ENCODE peak calls at places on chromosomes 5 and 9, in seven cellular contexts. D is fibroblast of mammary gland, S is GM06990, T is Peyer's patch, I is ascending aorta, A is K562, X is heart left ventricle. G is an unnamed sample.

GRCh38 chr5:132065351-132065937 is 5.0 kb downstream of the IL3 start:
- DNase-seq in T (peak; percentile 78), X (no peak), S (peak; percentile 27), D (peak; percentile 69), A (peak; percentile 81), I (no peak), G (peak; percentile 36)

GRCh38 chr5:1119312-1119831 is 7.5 kb upstream of the SLC12A7 start:
- DNase-seq in D (no peak), X (no peak), A (no peak), S (no peak), T (peak; percentile 82), I (no peak), G (no peak)

GRCh38 chr5:179233909-179234562 is 111.2 kb downstream of the ADAMTS2 start:
- DNase-seq in T (peak; percentile 21), D (no peak), I (no peak), X (no peak), A (no peak), S (no peak), G (no peak)

GRCh38 chr5:16593013-16593412 is 23.8 kb downstream of the RETREG1 start:
- DNase-seq in A (no peak), I (no peak), X (no peak), S (no peak), D (peak; percentile 78), T (no peak), G (no peak)

GRCh38 chr5:31823477-31823876 is 184.5 kb downstream of the PDZD2 start:
- DNase-seq in T (no peak), X (no peak), D (no peak), A (no peak), S (no peak), I (no peak), G (peak; percentile 77)

GRCh38 chr5:16737173-16737572 is 120.4 kb upstream of the RETREG1 start:
- DNase-seq in S (no peak), T (no peak), A (no peak), X (no peak), D (no peak), I (no peak), G (no peak)

GRCh38 chr5:169149317-169149716 is 151.6 kb downstream of the SLIT3 start:
- DNase-seq in A (no peak), S (no peak), T (no peak), X (no peak), D (no peak), I (no peak), G (peak; percentile 11)

GRCh38 chr9:79699479-79699878 is 127.7 kb downstream of the TLE4 start:
- DNase-seq in T (no peak), A (no peak), D (no peak), I (no peak), S (no peak), X (no peak), G (no peak)

GRCh38 chr5:179800696-179801201 is 5.9 kb downstream of the MGAT4B start:
- DNase-seq in S (no peak), X (peak; percentile 34), T (no peak), D (no peak), I (no peak), A (peak; percentile 48), G (no peak)

GRCh38 chr5:82259172-82259800 is 18.9 kb downstream of the RPS23 start:
- DNase-seq in D (peak; percentile 53), X (no peak), A (no peak), S (no peak), I (no peak), T (no peak), G (no peak)

GRCh38 chr9:1454211-1454979 is 404.2 kb downstream of the DMRT2 start:
- DNase-seq in I (no peak), D (no peak), X (no peak), A (no peak), S (no peak), T (no peak), G (no peak)

GRCh38 chr9:17906841-17907779 is 328.2 kb downstream of the SH3GL2 start:
- DNase-seq in A (no peak), I (no peak), S (peak; percentile 6), T (no peak), X (peak; percentile 50), D (no peak), G (no peak)

GRCh38 chr9:113651896-113652295 is 188.4 kb downstream of the RGS3 start:
- DNase-seq in D (no peak), T (peak; percentile 19), S (no peak), I (no peak), A (no peak), X (no peak), G (no peak)

GRCh38 chr9:93031629-93032431 is 26.7 kb upstream of the SUSD3 start:
- DNase-seq in S (no peak), T (no peak), A (no peak), X (no peak), D (peak; percentile 38), I (no peak), G (no peak)

GRCh38 chr9:14096182-14096922 is 217.6 kb downstream of the NFIB start:
- DNase-seq in X (no peak), I (no peak), A (no peak), S (no peak), T (no peak), D (peak; percentile 62), G (no peak)

GRCh38 chr5:78570646-78571045 is 77.9 kb downstream of the LHFPL2 start:
- DNase-seq in A (no peak), X (no peak), S (no peak), T (no peak), I (no peak), D (no peak), G (no peak)

GRCh38 chr5:45385321-45386058 is 310.7 kb downstream of the HCN1 start:
- DNase-seq in D (peak; percentile 80), X (no peak), T (no peak), S (no peak), I (no peak), A (no peak), G (no peak)

GRCh38 chr9:89863837-89864236 is 259.0 kb downstream of the GADD45G start:
- DNase-seq in T (no peak), I (no peak), X (no peak), S (no peak), A (no peak), D (no peak), G (no peak)

GRCh38 chr9:128057724-128058409 is 9.3 kb downstream of the NAIF1 start:
- DNase-seq in D (no peak), S (no peak), I (no peak), X (no peak), A (no peak), T (no peak), G (no peak)

GRCh38 chr9:128054090-128054489 is 13.0 kb downstream of the NAIF1 start:
- DNase-seq in A (no peak), D (no peak), X (no peak), I (no peak), T (no peak), S (no peak), G (no peak)

GRCh38 chr9:128055222-128056040 is 11.7 kb downstream of the NAIF1 start:
- DNase-seq in D (no peak), I (no peak), X (no peak), S (no peak), T (no peak), A (no peak), G (no peak)

GRCh38 chr9:128056887-128057723 is 10.0 kb downstream of the NAIF1 start:
- DNase-seq in I (no peak), A (no peak), X (no peak), S (no peak), T (peak; percentile 74), D (no peak), G (no peak)

DNA sequence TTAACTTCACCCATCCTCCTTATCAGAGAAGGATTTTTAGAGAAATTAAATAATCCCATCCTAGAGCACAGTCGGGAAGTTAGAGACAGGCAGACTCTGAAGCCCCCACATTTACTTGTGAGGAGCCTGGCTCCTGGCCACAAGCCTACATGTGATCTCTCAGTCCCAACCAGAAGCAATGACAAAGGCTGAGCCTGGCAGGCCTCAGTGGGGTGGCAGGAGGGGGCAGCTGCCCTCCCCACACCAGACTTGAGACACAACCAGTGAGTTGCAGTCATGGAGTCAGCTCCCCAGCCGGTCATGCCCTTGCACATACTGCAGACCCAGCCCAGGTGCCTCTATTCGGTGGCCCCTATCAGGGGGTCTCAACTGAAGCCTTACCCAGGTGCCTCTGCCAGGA is 11.0 kb downstream of the NAIF1 start:
- DNase-seq in D (no peak), T (no peak), A (no peak), I (no peak), X (no peak), S (no peak), G (no peak)
- H3K4me3 ChIP-seq in D (no peak overlapping the region), T (no peak overlapping the region), A (no peak overlapping the region), I (no peak overlapping the region), X (no peak overlapping the region), S (no peak overlapping the region), G (no peak overlapping the region)

DNA sequence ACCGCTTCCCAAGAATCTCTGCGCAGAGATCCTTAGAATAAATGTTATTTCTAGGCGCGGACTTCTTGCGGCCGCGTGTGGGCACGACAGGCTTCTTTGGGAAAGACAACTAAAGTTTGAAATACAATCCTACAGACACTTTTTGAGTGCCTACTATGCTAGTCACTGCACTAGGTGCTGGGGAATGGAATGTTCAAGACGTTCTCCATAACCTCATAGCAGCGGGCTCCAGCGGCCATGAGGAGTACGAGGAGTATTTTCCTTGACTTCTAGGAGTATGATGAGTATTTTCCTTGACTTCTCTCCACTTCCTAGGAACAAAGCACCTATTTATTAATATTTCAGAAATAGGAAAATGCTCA is 636 bp upstream of the PWWP2A start:
- DNase-seq in X (no peak), A (no peak), D (no peak), T (no peak), S (no peak), I (no peak), G (no peak)
- H3K4me3 ChIP-seq in X (no peak overlapping the region), A (peak overlapping the region; percentile 16), D (no peak overlapping the region), T (peak overlapping the region; percentile 29), S (peak overlapping the region; percentile 62), I (no peak overlapping the region), G (no peak overlapping the region)

DNA sequence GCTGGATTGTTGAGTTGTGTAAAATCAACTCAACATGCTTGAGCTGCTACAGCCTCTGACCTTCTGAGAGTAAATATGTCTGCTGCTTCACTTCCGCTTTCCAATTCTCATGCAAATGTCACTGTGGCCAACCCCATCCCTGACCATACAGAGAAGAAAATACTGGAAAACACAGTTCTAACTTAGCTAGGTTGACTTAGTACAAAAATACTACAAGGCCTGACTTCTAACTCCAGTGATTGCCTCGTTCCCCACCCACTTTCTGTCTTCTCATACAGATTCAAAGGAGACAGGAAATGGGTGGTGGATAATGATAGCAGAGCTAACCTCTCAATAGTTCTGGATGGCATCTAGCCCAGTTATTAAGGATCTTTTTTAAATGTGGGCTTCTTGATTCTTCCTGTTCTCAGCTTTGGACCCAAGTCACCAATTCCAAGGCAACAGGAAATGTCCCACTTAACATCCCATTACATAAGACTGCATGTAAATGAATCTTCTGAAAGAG is 226.6 kb upstream of the SLC24A2 start:
- DNase-seq in I (no peak), A (no peak), D (no peak), S (no peak), X (no peak), T (no peak), G (peak; percentile 61)
- H3K4me3 ChIP-seq in I (no peak overlapping the region), A (no peak overlapping the region), D (no peak overlapping the region), S (no peak overlapping the region), X (no peak overlapping the region), T (no peak overlapping the region), G (no peak overlapping the region)

DNA sequence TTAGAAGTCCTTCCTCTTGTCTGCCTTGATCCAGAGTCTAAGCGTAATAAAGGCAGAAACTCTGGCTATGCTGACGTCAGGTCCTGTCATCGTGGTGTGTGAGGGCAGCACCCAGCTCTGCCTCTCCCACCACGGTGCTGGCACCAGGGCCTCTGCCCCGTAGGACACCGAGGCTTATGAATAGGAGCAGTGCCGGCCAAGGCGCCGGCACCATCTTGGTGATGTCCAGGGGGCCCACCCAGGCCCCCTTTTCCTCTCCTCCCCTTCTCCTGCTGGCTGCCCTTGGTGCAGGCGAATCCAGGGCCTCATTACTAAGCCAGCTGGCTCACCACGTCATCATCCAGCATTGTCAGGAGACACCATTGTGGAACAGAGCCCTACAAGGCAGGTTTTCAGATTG is 252.3 kb downstream of the FANCC start:
- DNase-seq in S (no peak), D (peak; percentile 50), A (no peak), T (no peak), I (no peak), X (no peak), G (no peak)
- H3K4me3 ChIP-seq in S (no peak overlapping the region), D (no peak overlapping the region), A (no peak overlapping the region), T (no peak overlapping the region), I (peak overlapping the region; percentile 22), X (no peak overlapping the region), G (no peak overlapping the region)